ENCODE peak calls at places on chromosomes 11 and 22, in eight cellular contexts. Y is astrocyte of the spinal cord, W is left lung, R is pancreas, A is heart right ventricle, M is endodermal cell, L is right atrium auricular region, G is epithelial cell of esophagus. S is an unnamed sample.

GRCh38 chr22:23222875-23223565 is 42.7 kb downstream of the BCR start:
- DNase-seq in Y (no peak), W (no peak), R (no peak), A (no peak), M (no peak), L (no peak), G (no peak), S (no peak)

GRCh38 chr22:25663654-25664053 is 78.3 kb upstream of the MYO18B start:
- DNase-seq in Y (no peak), W (no peak), R (no peak), A (no peak), M (no peak), L (no peak), G (no peak), S (no peak)

GRCh38 chr11:105132716-105133511 is 6.7 kb downstream of the CARD18 start:
- DNase-seq in Y (peak; percentile 65), W (no peak), R (no peak), A (no peak), M (no peak), L (no peak), G (peak; percentile 87), S (peak; percentile 77)

GRCh38 chr22:49377306-49377705 is 450.4 kb downstream of the BRD1 start:
- DNase-seq in Y (no peak), W (no peak), R (no peak), A (no peak), M (peak; percentile 10), L (no peak), G (no peak), S (no peak)

GRCh38 chr11:73242291-73243092 is 24.4 kb downstream of the P2RY2 start:
- DNase-seq in Y (peak; percentile 70), W (peak; percentile 91), R (peak; percentile 59), A (peak; percentile 61), M (peak; percentile 97), L (peak; percentile 85), G (peak; percentile 64), S (peak; percentile 60)

GRCh38 chr22:11307996-11308395 is 4220.0 kb upstream of the OR11H1 start:
- DNase-seq in Y (no peak), W (peak; percentile 81), R (no peak), A (no peak), M (no peak), L (no peak), G (no peak), S (no peak)

GRCh38 chr11:9972917-9973504 is 309.1 kb downstream of the SWAP70 start:
- DNase-seq in Y (peak; percentile 74), W (no peak), R (no peak), A (peak; percentile 9), M (no peak), L (no peak), G (peak; percentile 55), S (peak; percentile 74)

GRCh38 chr22:28016781-28017557 is 97.9 kb upstream of the PITPNB start:
- DNase-seq in Y (no peak), W (no peak), R (no peak), A (no peak), M (no peak), L (no peak), G (no peak), S (no peak)

GRCh38 chr11:111969344-111969743 is 32.2 kb downstream of the DIXDC1 start:
- DNase-seq in Y (no peak), W (no peak), R (no peak), A (no peak), M (no peak), L (no peak), G (no peak), S (no peak)

GRCh38 chr11:134586726-134587125 is 174.7 kb upstream of the B3GAT1 start:
- DNase-seq in Y (no peak), W (no peak), R (no peak), A (no peak), M (no peak), L (peak; percentile 26), G (no peak), S (no peak)

GRCh38 chr11:69878144-69878883 is 59.1 kb upstream of the FGF3 start:
- DNase-seq in Y (no peak), W (no peak), R (no peak), A (no peak), M (peak; percentile 41), L (no peak), G (no peak), S (no peak)

GRCh38 chr22:21702094-21702493 is 33.5 kb downstream of the YPEL1 start:
- DNase-seq in Y (no peak), W (no peak), R (no peak), A (no peak), M (no peak), L (no peak), G (no peak), S (no peak)

GRCh38 chr11:18765554-18765953 is 26.0 kb downstream of the PTPN5 start:
- DNase-seq in Y (no peak), W (no peak), R (no peak), A (no peak), M (no peak), L (no peak), G (peak; percentile 34), S (peak; percentile 44)

GRCh38 chr22:37345863-37346514 is 63.7 kb downstream of the CYTH4 start:
- DNase-seq in Y (peak; percentile 71), W (peak; percentile 63), R (no peak), A (peak; percentile 31), M (no peak), L (no peak), G (peak; percentile 13), S (peak; percentile 99)

GRCh38 chr11:82980292-82980691 is 78.8 kb downstream of the DDIAS start:
- DNase-seq in Y (peak; percentile 68), W (no peak), R (no peak), A (no peak), M (no peak), L (no peak), G (peak; percentile 89), S (peak; percentile 78)

GRCh38 chr22:41498322-41498721 is 29.4 kb downstream of the ACO2 start:
- DNase-seq in Y (no peak), W (no peak), R (no peak), A (no peak), M (no peak), L (no peak), G (peak; percentile 39), S (no peak)

GRCh38 chr22:36374603-36375024 is 13.2 kb downstream of the MYH9 start:
- DNase-seq in Y (peak; percentile 53), W (no peak), R (no peak), A (no peak), M (peak; percentile 55), L (no peak), G (peak; percentile 97), S (peak; percentile 84)

GRCh38 chr11:44029507-44029845 is 18.3 kb upstream of the ACCSL start:
- DNase-seq in Y (no peak), W (no peak), R (no peak), A (no peak), M (no peak), L (peak; percentile 44), G (no peak), S (no peak)

GRCh38 chr11:30311189-30311588 is 11.7 kb upstream of the ARL14EP start:
- DNase-seq in Y (no peak), W (no peak), R (no peak), A (no peak), M (no peak), L (no peak), G (no peak), S (no peak)
- H3K4me3 ChIP-seq in Y (no peak overlapping the region), W (no peak overlapping the region), R (no peak overlapping the region), A (no peak overlapping the region), M (no peak overlapping the region), L (no peak overlapping the region), G (no peak overlapping the region), S (no peak overlapping the region)

GRCh38 chr11:57116654-57117053 is 65.1 kb upstream of the LRRC55 start:
- DNase-seq in Y (peak; percentile 53), W (no peak), R (peak; percentile 16), A (peak; percentile 23), M (peak; percentile 77), L (no peak), G (peak; percentile 66), S (peak; percentile 69)
- TF ChIP-seq CTCF in Y (peak; percentile 48), W (peak; percentile 55), R (peak; percentile 36), A (peak; percentile 63), M (peak; percentile 81), L (peak; percentile 37), G (peak; percentile 71), S (peak; percentile 62)

DNA sequence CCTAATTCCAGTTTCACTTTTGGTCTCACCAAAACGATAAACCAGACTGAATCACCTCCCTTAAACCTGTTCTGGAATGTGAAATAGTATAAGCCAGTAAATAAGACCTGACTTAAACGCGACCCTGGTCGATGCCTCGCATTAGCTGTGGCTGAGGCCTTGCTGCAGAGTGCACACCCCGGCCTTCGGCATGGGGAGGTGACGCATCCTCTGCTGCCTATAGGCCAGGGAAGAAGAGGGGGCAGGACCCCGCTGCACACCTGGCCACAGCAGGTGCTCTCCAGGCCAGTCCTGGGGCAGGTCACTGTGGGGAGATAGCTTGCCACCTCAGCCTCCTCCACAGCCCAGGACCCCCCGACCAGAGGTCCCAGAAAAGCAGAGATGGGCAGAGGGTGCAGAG is 12.6 kb downstream of the LRFN4 start:
- DNase-seq in Y (no peak), W (peak; percentile 61), R (no peak), A (no peak), M (no peak), L (no peak), G (no peak), S (no peak)
- H3K4me3 ChIP-seq in Y (no peak overlapping the region), W (no peak overlapping the region), R (no peak overlapping the region), A (no peak overlapping the region), M (no peak overlapping the region), L (no peak overlapping the region), G (no peak overlapping the region), S (no peak overlapping the region)

GRCh38 chr11:100578966-100579365 is 108.1 kb upstream of the ARHGAP42 start:
- DNase-seq in Y (peak; percentile 35), W (no peak), R (no peak), A (no peak), M (peak; percentile 73), L (no peak), G (peak; percentile 65), S (peak; percentile 26)

GRCh38 chr11:100573911-100574513 is 113.1 kb upstream of the ARHGAP42 start:
- DNase-seq in Y (no peak), W (no peak), R (no peak), A (no peak), M (no peak), L (no peak), G (no peak), S (no peak)

GRCh38 chr11:100576044-100577021 is 110.8 kb upstream of the ARHGAP42 start:
- DNase-seq in Y (peak; percentile 68), W (no peak), R (no peak), A (peak; percentile 22), M (no peak), L (no peak), G (peak; percentile 69), S (peak; percentile 75)

DNA sequence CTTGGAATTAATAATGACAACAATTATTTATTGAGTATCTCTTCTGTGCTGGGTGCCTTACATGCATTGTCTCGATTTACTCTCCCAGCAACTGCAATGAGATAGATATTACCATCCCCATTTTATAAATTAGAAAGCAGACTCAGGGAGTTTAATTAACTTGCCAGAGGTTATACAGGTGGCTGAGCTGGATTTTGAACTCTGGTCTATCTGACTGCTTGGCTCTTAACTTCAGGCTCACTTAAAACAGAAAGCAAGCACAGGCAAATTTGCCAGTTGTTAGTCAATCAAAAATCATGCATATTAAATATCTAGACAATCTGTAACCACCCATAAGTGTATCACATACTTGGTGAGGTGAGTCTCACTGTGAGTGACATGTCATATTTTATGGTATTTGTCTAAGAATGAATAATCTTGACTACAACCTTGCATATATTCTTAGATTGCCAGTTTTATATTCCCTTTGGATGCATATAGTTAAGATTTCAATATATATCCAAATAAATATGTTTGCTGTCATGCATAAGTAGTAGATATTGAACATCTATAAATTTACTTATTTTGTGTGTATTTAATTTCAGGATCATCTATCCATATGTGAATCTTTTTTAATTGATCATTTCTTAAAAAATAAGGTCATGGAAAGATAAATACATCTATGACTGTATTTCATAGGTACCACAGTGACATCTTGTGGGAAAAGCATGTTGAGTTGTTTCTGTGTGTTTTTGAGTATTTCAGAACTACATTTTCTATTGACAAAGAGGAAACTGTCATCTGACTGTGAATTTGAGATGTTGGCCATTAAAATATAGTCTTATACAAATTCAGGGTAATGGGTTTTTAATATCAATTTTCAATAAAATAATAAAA is 112.0 kb upstream of the ARHGAP42 start:
- DNase-seq in Y (peak; percentile 56), W (no peak), R (no peak), A (no peak), M (no peak), L (no peak), G (peak; percentile 61), S (peak; percentile 54)
- TF ChIP-seq CTCF in Y (peak; percentile 40), W (no peak), R (no peak), A (peak; percentile 43), M (peak; percentile 74), L (no peak), G (peak; percentile 37), S (peak; percentile 39)